ENCODE peak calls at places on chromosomes 4 and X, in seven cellular contexts. S is GM12878, E is HCT116, V is K562, H is HepG2, U is SK-N-SH, I is H1. Y is an unnamed sample.

GRCh38 chrX:66000628-66001275 is 39.1 kb downstream of the VSIG4 start:
- DNase-seq in I (no peak), V (no peak), U (no peak), E (no peak), S (no peak), H (no peak), Y (no peak)

GRCh38 chr4:151687021-151687640 is 73.7 kb downstream of the GATB start:
- DNase-seq in I (no peak), V (no peak), S (no peak), H (no peak), U (peak; percentile 30), E (no peak), Y (no peak)

GRCh38 chrX:114500622-114501021 is 83.3 kb upstream of the HTR2C start:
- DNase-seq in U (peak; percentile 1), V (no peak), H (no peak), E (no peak), S (no peak), I (no peak), Y (no peak)

GRCh38 chr4:147590249-147590920 is 26.8 kb upstream of the TMEM184C start:
- DNase-seq in E (peak; percentile 54), S (no peak), V (peak; percentile 43), H (peak; percentile 31), U (peak; percentile 67), I (peak; percentile 82), Y (peak; percentile 53)

GRCh38 chr4:34010703-34011102 is 2233.6 kb downstream of the ARAP2 start:
- DNase-seq in S (no peak), U (peak; percentile 37), I (no peak), H (no peak), E (no peak), V (no peak), Y (no peak)

GRCh38 chr4:82463221-82463620 is 32.8 kb downstream of the ENOPH1 start:
- DNase-seq in U (no peak), E (no peak), I (no peak), H (no peak), S (no peak), V (no peak), Y (no peak)

GRCh38 chrX:46611658-46612362 is 38.2 kb downstream of the CHST7 start:
- DNase-seq in S (no peak), E (no peak), V (no peak), U (no peak), H (no peak), I (no peak), Y (no peak)

GRCh38 chrX:38514014-38514854 is 47.1 kb upstream of the TSPAN7 start:
- DNase-seq in I (no peak), U (no peak), S (no peak), H (no peak), V (no peak), E (no peak), Y (no peak)

GRCh38 chr4:16714191-16714590 is 184.3 kb downstream of the LDB2 start:
- DNase-seq in U (no peak), V (no peak), S (no peak), I (no peak), E (no peak), H (no peak), Y (no peak)

DNA sequence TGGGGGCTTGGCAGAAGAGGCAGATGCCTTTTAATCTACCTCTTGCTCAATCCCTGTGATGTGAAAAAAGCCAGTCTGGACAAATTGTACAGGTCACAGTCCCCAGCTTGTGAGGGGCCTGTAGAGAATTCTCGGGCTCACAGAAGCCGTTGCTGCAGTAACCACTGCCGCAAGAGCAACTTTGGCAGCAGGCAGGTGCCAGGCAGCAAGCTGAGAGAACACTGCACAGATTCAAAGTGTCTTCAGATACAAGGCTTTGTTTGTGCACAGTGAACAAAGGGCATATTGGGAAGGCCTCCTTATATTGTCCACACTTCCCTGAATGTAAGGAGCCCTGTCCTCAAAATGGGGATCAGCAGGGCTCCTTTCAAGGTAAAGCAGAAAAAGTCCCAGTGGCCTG is 11.7 kb downstream of the GPKOW start:
- DNase-seq in V (no peak), I (no peak), U (no peak), E (no peak), S (no peak), H (no peak), Y (no peak)
- TF ChIP-seq JUND in V (no peak), I (no peak), U (no peak), E (no peak), S (no peak), H (no peak), Y (no peak)

GRCh38 chr4:128286474-128287158 is 997 bp downstream of the PGRMC2 start:
- DNase-seq in V (peak; percentile 33), I (no peak), E (peak; percentile 22), U (peak; percentile 29), S (no peak), H (peak; percentile 44), Y (peak; percentile 12)
- TF ChIP-seq JUND in V (no peak), I (no peak), E (no peak), U (no peak), S (no peak), H (no peak), Y (no peak)

GRCh38 chr4:87080462-87080861 is 140.0 kb downstream of the KLHL8 start:
- DNase-seq in V (no peak), I (no peak), H (no peak), U (no peak), E (no peak), S (no peak), Y (no peak)
- TF ChIP-seq JUND in V (no peak), I (no peak), H (no peak), U (no peak), E (no peak), S (no peak), Y (no peak)

DNA sequence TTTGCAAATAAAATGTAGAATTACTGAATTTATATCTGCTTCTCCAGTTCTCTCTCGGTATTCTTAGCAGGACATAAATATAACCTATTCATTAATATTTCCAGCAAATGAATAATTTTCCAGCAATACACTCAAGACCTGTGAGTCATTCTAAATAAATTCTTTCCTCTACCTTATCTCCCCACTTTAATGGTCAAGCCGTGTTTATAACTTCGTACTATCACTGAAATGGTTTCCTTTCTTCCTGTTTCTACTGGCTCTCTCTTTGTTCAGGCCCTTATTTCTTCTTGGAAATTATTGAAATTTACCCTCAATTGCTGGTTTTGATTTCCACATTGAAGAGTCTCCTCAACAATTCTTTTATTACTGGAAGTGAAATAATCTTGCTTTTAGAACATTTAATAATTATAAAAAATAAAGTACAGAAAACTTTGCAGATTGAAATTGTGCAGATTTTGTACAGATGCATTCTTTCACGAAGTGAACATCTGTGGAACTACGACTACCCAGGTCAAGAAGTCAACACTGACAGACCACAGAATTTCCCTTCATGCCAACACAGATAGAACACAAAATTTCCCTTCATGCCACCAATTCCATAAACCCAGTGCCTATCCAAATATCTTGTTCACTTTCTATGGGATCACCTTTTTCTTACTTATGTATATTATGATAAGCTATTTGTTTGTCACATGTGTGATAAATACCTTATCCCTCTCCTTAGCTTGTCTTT is 205.7 kb downstream of the FAT4 start:
- DNase-seq in H (no peak), U (no peak), V (no peak), I (no peak), S (no peak), E (no peak), Y (no peak)
- TF ChIP-seq JUND in H (no peak), U (peak; percentile 47), V (no peak), I (no peak), S (no peak), E (no peak), Y (no peak)

GRCh38 chrX:48883729-48884128 is 13.8 kb downstream of the TIMM17B start:
- DNase-seq in U (peak; percentile 8), V (no peak), I (no peak), E (no peak), H (no peak), S (no peak), Y (peak; percentile 58)
- TF ChIP-seq JUND in U (no peak), V (no peak), I (no peak), E (no peak), H (no peak), S (no peak), Y (no peak)

GRCh38 chr4:145732416-145732815 is 52.5 kb downstream of the C4orf51 start:
- DNase-seq in U (no peak), S (no peak), E (no peak), V (no peak), I (no peak), H (no peak), Y (peak; percentile 37)
- TF ChIP-seq JUND in U (no peak), S (no peak), E (no peak), V (no peak), I (no peak), H (no peak), Y (no peak)

GRCh38 chrX:84475596-84475995 is 26.7 kb downstream of the HDX start:
- DNase-seq in V (no peak), H (no peak), S (no peak), U (peak; percentile 24), E (no peak), I (no peak), Y (no peak)

GRCh38 chrX:84475101-84475500 is 27.2 kb downstream of the HDX start:
- DNase-seq in H (no peak), I (no peak), S (no peak), V (no peak), U (no peak), E (no peak), Y (no peak)

DNA sequence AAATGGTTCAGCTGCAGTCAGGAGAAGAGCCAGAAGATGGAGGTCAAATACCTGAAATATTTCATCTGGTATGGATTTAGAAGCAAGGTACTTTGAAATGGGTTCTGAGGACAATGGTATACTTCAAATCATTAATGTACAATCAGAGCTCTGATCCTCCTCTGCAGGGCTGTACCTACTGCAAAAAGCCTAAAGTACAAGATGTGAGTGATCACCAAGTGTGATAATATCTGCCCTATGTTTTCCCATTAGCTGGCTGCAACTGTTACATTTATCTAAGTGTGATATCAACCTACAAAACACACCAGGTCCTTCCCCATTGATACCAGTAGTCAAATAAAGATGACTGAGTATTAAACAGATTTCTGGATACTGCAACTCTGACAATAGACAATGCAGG is 25.1 kb downstream of the HDX start:
- DNase-seq in V (no peak), U (no peak), I (no peak), E (no peak), H (no peak), S (no peak), Y (no peak)
- TF ChIP-seq JUND in V (no peak), U (no peak), I (no peak), E (no peak), H (no peak), S (no peak), Y (no peak)

GRCh38 chr4:170271723-170272122 is 182.0 kb upstream of the AADAT start:
- DNase-seq in H (no peak), V (no peak), I (no peak), S (no peak), U (no peak), E (no peak), Y (no peak)

GRCh38 chr4:170274616-170275015 is 184.9 kb upstream of the AADAT start:
- DNase-seq in E (no peak), I (no peak), H (no peak), V (no peak), S (no peak), U (no peak), Y (no peak)

GRCh38 chr4:170270628-170271027 is 180.9 kb upstream of the AADAT start:
- DNase-seq in U (no peak), H (no peak), E (no peak), I (no peak), V (no peak), S (no peak), Y (no peak)

GRCh38 chr4:170269950-170270349 is 180.2 kb upstream of the AADAT start:
- DNase-seq in V (no peak), U (no peak), I (no peak), H (no peak), S (no peak), E (no peak), Y (no peak)

GRCh38 chr4:170272959-170273358 is 183.2 kb upstream of the AADAT start:
- DNase-seq in I (no peak), S (no peak), V (no peak), U (no peak), H (no peak), E (no peak), Y (no peak)
- TF ChIP-seq JUND in I (no peak), S (no peak), V (no peak), U (no peak), H (no peak), E (no peak), Y (no peak)